ENCODE peak calls at places on chromosomes 13 and 19, in five cellular contexts. M is uterus, X is neural progenitor cell, D is left ventricle myocardium inferior, L is mammary epithelial cell. F is an unnamed sample. For H3K36me3 and H3K27me3, the result is how much of the 10 kb centered on the place peaks cover.

GRCh38 chr13:48346583-48346982 is 43.0 kb downstream of the RB1 start:
- DNase-seq in X (no peak), D (no peak), L (no peak), M (no peak), F (no peak)

GRCh38 chr19:13526552-13526951 is 20.3 kb upstream of the CACNA1A start:
- DNase-seq in D (no peak), M (no peak), L (peak), X (peak), F (peak)

GRCh38 chr13:25224151-25224550 is 52.1 kb upstream of the AMER2 start:
- DNase-seq in M (no peak), L (no peak), X (no peak), D (no peak), F (no peak)

GRCh38 chr13:33611016-33611805 is 206.7 kb upstream of the RFC3 start:
- DNase-seq in D (peak), L (no peak), M (peak), X (peak), F (peak)

GRCh38 chr13:39144941-39145533 is 106.8 kb downstream of the NHLRC3 start:
- DNase-seq in M (peak), L (peak), X (peak), D (peak), F (peak)

GRCh38 chr13:49938274-49938673 is 2.1 kb upstream of the SPRYD7 start:
- DNase-seq in D (no peak), X (no peak), M (no peak), L (no peak), F (no peak)

GRCh38 chr19:32917612-32917996 is 48.0 kb upstream of the SLC7A9 start:
- DNase-seq in L (no peak), X (no peak), D (no peak), M (no peak), F (peak)

GRCh38 chr13:95585867-95586266 is 33.3 kb downstream of the CLDN10 start:
- DNase-seq in X (no peak), M (no peak), L (no peak), D (no peak), F (no peak)

GRCh38 chr13:97256343-97256783 is 34.2 kb downstream of the MBNL2 start:
- DNase-seq in M (peak), X (no peak), D (no peak), L (peak), F (no peak)

GRCh38 chr13:108463365-108463764 is 166.0 kb upstream of the MYO16 start:
- DNase-seq in X (no peak), L (peak), D (no peak), M (no peak), F (no peak)

GRCh38 chr13:106520205-106521004 is 15.1 kb downstream of the EFNB2 start:
- DNase-seq in L (no peak), X (peak), D (no peak), M (no peak), F (no peak)

GRCh38 chr13:97559030-97559429 is 125.1 kb downstream of the RAP2A start:
- DNase-seq in M (no peak), L (no peak), X (no peak), D (no peak), F (no peak)

GRCh38 chr19:33350538-33351309 is 22.8 kb upstream of the CEBPG start:
- DNase-seq in M (no peak), L (peak), D (no peak), X (no peak), F (no peak)

GRCh38 chr19:1449467-1450442 is at the start of gene APC2:
- DNase-seq in L (no peak), M (no peak), D (no peak), X (peak), F (peak)

GRCh38 chr13:72639377-72639776 is 88.1 kb downstream of the MZT1 start:
- DNase-seq in X (no peak), D (no peak), L (no peak), M (no peak), F (no peak)

GRCh38 chr13:36975172-36975571 is 24.0 kb downstream of the ALG5 start:
- DNase-seq in X (no peak), D (no peak), M (no peak), L (no peak), F (no peak)

GRCh38 chr13:50693755-50694154 is 149.7 kb downstream of the DLEU7 start:
- DNase-seq in D (peak), M (no peak), L (no peak), X (peak), F (no peak)

GRCh38 chr13:99385161-99385560 is 78.0 kb upstream of the GPR183 start:
- DNase-seq in M (no peak), D (no peak), X (no peak), L (no peak), F (no peak)

GRCh38 chr19:7762719-7763293 is at the start of gene CLEC4M:
- DNase-seq in M (no peak), D (no peak), L (no peak), X (no peak), F (no peak)

GRCh38 chr19:13978721-13979191 is 26.4 kb downstream of the DCAF15 start:
- DNase-seq in M (no peak), X (no peak), D (no peak), L (no peak), F (no peak)

GRCh38 chr19:33717878-33718277 is 78.8 kb upstream of the KCTD15 start:
- DNase-seq in X (no peak), D (no peak), M (no peak), L (no peak), F (no peak)

GRCh38 chr19:15114153-15114540 is 6.9 kb downstream of the SYDE1 start:
- DNase-seq in L (no peak), M (no peak), X (no peak), D (no peak), F (no peak)

GRCh38 chr19:35486268-35486708 is 4.0 kb downstream of the KRTDAP start:
- DNase-seq in D (no peak), X (no peak), M (no peak), L (no peak), F (no peak)

GRCh38 chr19:7928741-7929701 is 3.1 kb upstream of the CTXN1 start:
- DNase-seq in L (peak), M (peak), X (peak), D (no peak), F (peak)

GRCh38 chr13:90502762-90503161 is 844.7 kb upstream of the MIR17HG start:
- DNase-seq in M (no peak), X (no peak), L (no peak), D (no peak), F (no peak)

GRCh38 chr13:49652691-49653305 is 24.5 kb downstream of the ARL11 start:
- DNase-seq in L (no peak), X (peak), M (no peak), D (no peak), F (peak)

GRCh38 chr19:6694147-6694815 is 24.3 kb upstream of the TNFSF14 start:
- DNase-seq in D (no peak), L (no peak), M (no peak), X (no peak), F (peak)

GRCh38 chr19:19627716-19628498 is at the start of gene LPAR2:
- DNase-seq in M (no peak), D (no peak), X (peak), L (peak), F (peak)

GRCh38 chr19:31595521-31595920 is 246.3 kb upstream of the TSHZ3 start:
- DNase-seq in X (no peak), D (no peak), L (no peak), M (no peak), F (no peak)

GRCh38 chr13:23254506-23254905 is 73.7 kb downstream of the SGCG start:
- DNase-seq in X (no peak), M (no peak), L (no peak), D (no peak), F (no peak)
- H3K4me3 ChIP-seq in X (no peak), M (no peak), L (no peak), D (no peak), F (no peak)

GRCh38 chr13:83121904-83122303 is 760.4 kb downstream of the SLITRK1 start:
- DNase-seq in X (no peak), D (no peak), L (no peak), M (no peak), F (no peak)

DNA sequence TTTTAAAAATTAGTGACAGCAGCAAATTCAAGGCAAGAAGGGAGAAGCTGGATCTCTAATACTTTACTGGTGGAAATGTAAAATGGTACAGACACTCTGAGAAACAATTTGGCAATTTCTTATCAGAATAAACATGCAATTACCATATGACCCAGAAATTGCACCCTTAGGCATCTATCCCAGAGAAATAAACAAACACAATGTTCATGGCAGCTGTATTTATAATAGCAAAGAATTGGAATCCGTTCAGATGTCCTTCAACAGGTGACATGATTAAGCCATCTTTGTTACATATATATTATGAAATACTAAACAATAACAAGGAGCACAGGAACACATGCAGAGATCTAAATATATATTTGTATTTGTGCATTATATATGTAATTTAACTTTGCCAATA is 756.5 kb downstream of the SLITRK1 start:
- DNase-seq in M (no peak), D (no peak), X (no peak), L (no peak), F (no peak)
- H3K36me3 ChIP-seq in M (under half), D (under half), X (under half), L (under half), F (under half)

GRCh38 chr19:29860492-29860891 is 48.7 kb downstream of the CCNE1 start:
- DNase-seq in X (peak), M (no peak), D (no peak), L (no peak), F (peak)
- H3K27me3 ChIP-seq in X (under half), M (under half), D (half or more), L (under half), F (under half)

GRCh38 chr13:77774181-77774580 is 76.7 kb downstream of the SLAIN1 start:
- DNase-seq in X (no peak), L (no peak), M (no peak), D (no peak), F (no peak)
- H3K4me3 ChIP-seq in X (no peak), L (no peak), M (no peak), D (no peak), F (no peak)

GRCh38 chr13:110285991-110286923 is 20.7 kb downstream of the COL4A1 start:
- DNase-seq in M (no peak), L (no peak), X (no peak), D (no peak), F (no peak)

GRCh38 chr13:110287031-110287828 is 19.7 kb downstream of the COL4A1 start:
- DNase-seq in X (no peak), L (peak), D (no peak), M (no peak), F (no peak)

GRCh38 chr13:110283661-110284516 is 23.1 kb downstream of the COL4A1 start:
- DNase-seq in X (no peak), L (no peak), M (no peak), D (no peak), F (no peak)

GRCh38 chr13:110282316-110282841 is 24.6 kb downstream of the COL4A1 start:
- DNase-seq in X (no peak), L (no peak), D (no peak), M (no peak), F (no peak)

DNA sequence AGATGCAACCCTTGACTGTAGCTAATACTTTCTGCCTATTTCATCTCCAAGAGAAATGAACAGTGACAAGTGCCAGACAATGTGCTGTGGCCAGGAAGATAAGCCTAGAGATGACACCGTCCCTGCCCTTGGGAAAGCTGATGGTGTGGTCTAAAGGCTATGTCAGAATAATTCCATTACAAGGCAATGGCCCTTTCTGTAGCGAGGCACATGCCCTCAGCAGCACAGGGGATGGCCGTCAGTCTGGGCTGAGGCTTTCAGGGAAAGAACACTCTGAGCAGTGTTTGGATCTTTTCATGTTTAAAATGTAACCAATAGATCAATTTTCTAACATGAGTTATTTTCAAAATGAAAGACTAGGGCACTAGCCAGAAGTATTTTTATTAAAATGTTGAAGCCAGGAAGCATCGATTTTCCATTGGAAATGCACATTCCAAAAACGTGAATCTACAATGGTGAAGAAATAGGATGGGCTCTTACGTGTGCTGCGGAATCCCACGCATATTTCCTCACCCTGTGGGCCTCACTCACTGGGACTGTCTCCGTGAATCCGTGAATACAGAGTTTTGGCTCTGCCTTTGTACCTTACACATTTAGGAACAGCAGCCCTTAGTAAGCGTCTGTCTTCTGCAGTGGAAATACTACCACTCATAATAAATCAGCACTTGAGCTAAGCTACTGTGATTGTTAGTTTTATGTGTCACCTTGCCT is 22.0 kb downstream of the COL4A1 start:
- DNase-seq in D (no peak), M (no peak), X (no peak), L (no peak), F (no peak)
- H3K36me3 ChIP-seq in D (under half), M (under half), X (under half), L (under half), F (under half)

GRCh38 chr13:45851171-45851889 is at the start of gene SIAH3:
- DNase-seq in M (no peak), L (peak), D (no peak), X (peak), F (peak)
- H3K27me3 ChIP-seq in M (under half), L (under half), D (half or more), X (half or more), F (under half)

F was measured in H7.